ENCODE peak calls at places on chromosomes 3 and 15, in four cellular contexts. Q is Caco-2, Y is BJ, D is NB4. P is an unnamed sample.

GRCh38 chr3:71846189-71846588 is 61.2 kb upstream of the PROK2 start:
- DNase-seq in Q (no peak), Y (no peak), D (no peak), P (no peak)

GRCh38 chr3:5002174-5002870 is 23.1 kb downstream of the BHLHE40 start:
- DNase-seq in D (peak), Y (no peak), Q (no peak), P (no peak)

GRCh38 chr3:123405936-123406510 is 42.9 kb downstream of the ADCY5 start:
- DNase-seq in Q (no peak), D (no peak), Y (no peak), P (no peak)

GRCh38 chr3:132210476-132211346 is 106.5 kb upstream of the ACP3 start:
- DNase-seq in Y (no peak), D (peak), Q (peak), P (peak)

GRCh38 chr3:69646287-69647067 is 92.8 kb upstream of the MITF start:
- DNase-seq in D (no peak), Y (no peak), Q (no peak), P (no peak)

GRCh38 chr15:96337354-96337990 is 7.0 kb downstream of the NR2F2 start:
- DNase-seq in Q (no peak), D (no peak), Y (no peak), P (no peak)

GRCh38 chr3:66344846-66345578 is 124.2 kb downstream of the SLC25A26 start:
- DNase-seq in Q (no peak), D (peak), Y (no peak), P (no peak)

GRCh38 chr3:188979669-188980311 is 192.0 kb upstream of the TPRG1 start:
- DNase-seq in Q (no peak), D (no peak), Y (no peak), P (no peak)

GRCh38 chr3:143720381-143720780 is 127.9 kb downstream of the SLC9A9 start:
- DNase-seq in Q (no peak), D (no peak), Y (no peak), P (no peak)

GRCh38 chr3:172280406-172281051 is 167.7 kb downstream of the GHSR start:
- DNase-seq in D (no peak), Q (no peak), Y (peak), P (no peak)

GRCh38 chr3:183116051-183116614 is 16.8 kb upstream of the MCCC1 start:
- DNase-seq in Q (peak), Y (no peak), D (peak), P (no peak)

GRCh38 chr3:64808056-64808455 is 120.3 kb upstream of the ADAMTS9 start:
- DNase-seq in Q (no peak), Y (no peak), D (no peak), P (no peak)

GRCh38 chr3:126468028-126468891 is 7.4 kb downstream of the ZXDC start:
- DNase-seq in Y (no peak), Q (peak), D (peak), P (no peak)

GRCh38 chr3:75295013-75295412 is 369.1 kb upstream of the FRG2C start:
- DNase-seq in D (no peak), Y (no peak), Q (no peak), P (no peak)

GRCh38 chr3:160126046-160126445 is 99.2 kb upstream of the C3orf80 start:
- DNase-seq in D (no peak), Q (no peak), Y (no peak), P (no peak)

GRCh38 chr3:87810427-87810826 is 248.4 kb downstream of the CGGBP1 start:
- DNase-seq in Q (no peak), D (no peak), Y (no peak), P (no peak)

GRCh38 chr3:14318638-14319037 is 83.8 kb upstream of the SLC6A6 start:
- DNase-seq in Y (no peak), Q (no peak), D (no peak), P (no peak)

GRCh38 chr15:90225504-90226234 is 8.1 kb downstream of the CIB1 start:
- DNase-seq in Y (no peak), D (no peak), Q (no peak), P (no peak)

GRCh38 chr3:44501971-44502370 is 24.5 kb upstream of the ZNF445 start:
- DNase-seq in Y (no peak), D (no peak), Q (no peak), P (no peak)

GRCh38 chr3:39279745-39280517 is at the start of gene CX3CR1:
- DNase-seq in Y (no peak), Q (no peak), D (peak), P (no peak)

GRCh38 chr15:67241132-67241855 is 13.2 kb downstream of the AAGAB start:
- DNase-seq in Y (no peak), D (no peak), Q (no peak), P (no peak)

GRCh38 chr3:70880416-70880815 is 568.0 kb upstream of the MDFIC2 start:
- DNase-seq in Q (no peak), D (no peak), Y (no peak), P (no peak)

GRCh38 chr3:54999159-54999558 is 71.3 kb upstream of the LRTM1 start:
- DNase-seq in Y (peak), Q (no peak), D (peak), P (no peak)

GRCh38 chr15:92958105-92958504 is 58.0 kb downstream of the CHD2 start:
- DNase-seq in Q (no peak), D (peak), Y (no peak), P (no peak)

GRCh38 chr3:171129827-171130226 is 103.3 kb upstream of the SLC2A2 start:
- DNase-seq in Q (no peak), Y (no peak), D (no peak), P (no peak)

GRCh38 chr3:192905980-192906678 is 11.5 kb downstream of the MB21D2 start:
- DNase-seq in Y (no peak), Q (no peak), D (no peak), P (no peak)

GRCh38 chr3:190810957-190811356 is 51.5 kb downstream of the GMNC start:
- DNase-seq in Y (no peak), D (no peak), Q (no peak), P (no peak)

GRCh38 chr3:36941658-36942057 is 3.2 kb downstream of the TRANK1 start:
- DNase-seq in Q (no peak), Y (no peak), D (no peak), P (no peak)

GRCh38 chr3:86938706-86939105 is 52.2 kb downstream of the VGLL3 start:
- DNase-seq in Q (no peak), D (no peak), Y (peak), P (no peak)

GRCh38 chr3:54165865-54166264 is 43.5 kb downstream of the CACNA2D3 start:
- DNase-seq in Y (no peak), D (no peak), Q (no peak), P (no peak)

GRCh38 chr15:27271258-27271657 is 300.3 kb downstream of the GABRG3 start:
- DNase-seq in Q (no peak), Y (no peak), D (no peak), P (no peak)

GRCh38 chr3:62003833-62004232 is 369.5 kb downstream of the FEZF2 start:
- DNase-seq in Q (no peak), Y (no peak), D (no peak), P (no peak)

GRCh38 chr3:74651239-74651638 is 36.8 kb upstream of the CNTN3 start:
- DNase-seq in D (no peak), Q (no peak), Y (no peak), P (no peak)

GRCh38 chr3:14565791-14566588 is 25.8 kb upstream of the GRIP2 start:
- DNase-seq in Y (no peak), D (peak), Q (peak), P (no peak)

GRCh38 chr3:133999891-134000685 is 29.6 kb downstream of the SLCO2A1 start:
- DNase-seq in D (no peak), Q (no peak), Y (no peak), P (no peak)

GRCh38 chr15:67836955-67837354 is 2.9 kb downstream of the RNU6-1 start:
- DNase-seq in Y (no peak), D (no peak), Q (no peak), P (no peak)